ENCODE peak calls at places on chromosomes 7 and 10, in four cellular contexts. D is Peyer's patch; F is smooth muscle cell of the brain vasculature; K is CD8-positive, alpha-beta memory T cell. T is an unnamed sample.
A peak's percentile ranks its signal among the peaks of the same experiment; 100 is the strongest.

GRCh38 chr7:134477954-134478353 is 19.1 kb upstream of the AKR1B1 start:
- DNase-seq in D (no peak), F (no peak), K (no peak), T (no peak)

GRCh38 chr10:118818621-118819221 is 64.0 kb upstream of the CACUL1 start:
- DNase-seq in D (peak; percentile 23), F (no peak), K (no peak), T (peak; percentile 64)

GRCh38 chr10:21517134-21517982 is 8.1 kb downstream of the SKIDA1 start:
- DNase-seq in D (peak; percentile 56), F (no peak), K (no peak), T (peak; percentile 74)

GRCh38 chr10:6218692-6219493 is 16.2 kb downstream of the PFKFB3 start:
- DNase-seq in D (no peak), F (peak; percentile 70), K (no peak), T (no peak)

GRCh38 chr10:100333821-100334469 is 3.9 kb upstream of the PKD2L1 start:
- DNase-seq in D (no peak), F (no peak), K (no peak), T (no peak)

GRCh38 chr7:34842782-34843181 is 184.8 kb downstream of the NPSR1 start:
- DNase-seq in D (no peak), F (no peak), K (no peak), T (no peak)

GRCh38 chr10:113319450-113319849 is 233.4 kb upstream of the HABP2 start:
- DNase-seq in D (no peak), F (no peak), K (no peak), T (no peak)

GRCh38 chr10:15842493-15843169 is 17.7 kb downstream of the MINDY3 start:
- DNase-seq in D (no peak), F (no peak), K (no peak), T (no peak)

GRCh38 chr10:128025437-128025836 is 100.8 kb downstream of the MKI67 start:
- DNase-seq in D (no peak), F (no peak), K (no peak), T (no peak)

GRCh38 chr10:30583778-30584415 is 45.7 kb downstream of the LYZL2 start:
- DNase-seq in D (peak; percentile 60), F (peak; percentile 49), K (no peak), T (no peak)

GRCh38 chr10:72085166-72085565 is 3.2 kb downstream of the SPOCK2 start:
- DNase-seq in D (no peak), F (no peak), K (no peak), T (no peak)

GRCh38 chr10:89944138-89944537 is 242.7 kb downstream of the KIF20B start:
- DNase-seq in D (no peak), F (no peak), K (no peak), T (no peak)

GRCh38 chr7:14714161-14714728 is 188.3 kb downstream of the DGKB start:
- DNase-seq in D (no peak), F (no peak), K (no peak), T (no peak)

GRCh38 chr10:35909291-35909690 is 267.2 kb upstream of the FZD8 start:
- DNase-seq in D (no peak), F (no peak), K (no peak), T (no peak)

GRCh38 chr7:132140341-132140740 is 435.9 kb downstream of the PLXNA4 start:
- DNase-seq in D (no peak), F (no peak), K (no peak), T (no peak)

GRCh38 chr10:61179734-61180133 is 235.7 kb upstream of the RHOBTB1 start:
- DNase-seq in D (no peak), F (no peak), K (no peak), T (peak; percentile 92)

GRCh38 chr10:6543431-6544005 is 36.6 kb downstream of the PRKCQ start:
- DNase-seq in D (no peak), F (no peak), K (peak; percentile 41), T (no peak)

GRCh38 chr10:132138596-132138995 is 48.2 kb upstream of the DPYSL4 start:
- DNase-seq in D (peak; percentile 30), F (no peak), K (no peak), T (no peak)

GRCh38 chr10:110410329-110411046 is 87.2 kb upstream of the DUSP5 start:
- DNase-seq in D (peak; percentile 84), F (peak; percentile 33), K (no peak), T (no peak)

GRCh38 chr7:91185771-91186170 is 78.5 kb upstream of the FZD1 start:
- DNase-seq in D (no peak), F (no peak), K (no peak), T (no peak)

GRCh38 chr7:42522227-42522991 is 285.4 kb upstream of the GLI3 start:
- DNase-seq in D (no peak), F (no peak), K (no peak), T (no peak)

GRCh38 chr7:117051808-117052207 is 98.5 kb downstream of the ST7 start:
- DNase-seq in D (no peak), F (no peak), K (no peak), T (no peak)

GRCh38 chr10:80927419-80928078 is 389.8 kb downstream of the SH2D4B start:
- DNase-seq in D (no peak), F (no peak), K (no peak), T (no peak)

GRCh38 chr7:121002755-121003114 is 14.2 kb downstream of the CPED1 start:
- DNase-seq in D (no peak), F (no peak), K (no peak), T (no peak)

GRCh38 chr7:141874787-141875186 is 33.5 kb upstream of the PRSS37 start:
- DNase-seq in D (no peak), F (no peak), K (no peak), T (no peak)

GRCh38 chr10:17453377-17454091 is 861 bp downstream of the ST8SIA6 start:
- DNase-seq in D (peak; percentile 73), F (no peak), K (peak; percentile 30), T (no peak)

GRCh38 chr7:915291-916218 is 38.9 kb downstream of the ADAP1 start:
- DNase-seq in D (no peak), F (no peak), K (no peak), T (no peak)

GRCh38 chr10:123847686-123848432 is 43.7 kb downstream of the CPXM2 start:
- DNase-seq in D (no peak), F (no peak), K (no peak), T (no peak)

GRCh38 chr7:128831178-128831993 is 1.2 kb downstream of the FLNC start:
- DNase-seq in D (no peak), F (no peak), K (no peak), T (peak; percentile 26)

GRCh38 chr10:103839867-103840746 is 15.3 kb downstream of the SH3PXD2A start:
- DNase-seq in D (no peak), F (no peak), K (no peak), T (no peak)

GRCh38 chr10:127849224-127849623 is 43.5 kb downstream of the CLRN3 start:
- DNase-seq in D (peak; percentile 32), F (no peak), K (no peak), T (no peak)

GRCh38 chr10:63105811-63106755 is 27.0 kb upstream of the NRBF2 start:
- DNase-seq in D (no peak), F (peak; percentile 35), K (no peak), T (no peak)

GRCh38 chr10:28661035-28661434 is 16.3 kb upstream of the BAMBI start:
- DNase-seq in D (no peak), F (no peak), K (no peak), T (no peak)

GRCh38 chr7:37065779-37066271 is 341.5 kb upstream of the AOAH start:
- DNase-seq in D (no peak), F (no peak), K (no peak), T (no peak)

GRCh38 chr10:86295791-86296190 is 70.8 kb downstream of the GRID1 start:
- DNase-seq in D (no peak), F (no peak), K (no peak), T (no peak)

GRCh38 chr7:37698271-37698670 is 14.7 kb downstream of the GPR141 start:
- DNase-seq in D (no peak), F (no peak), K (no peak), T (no peak)

GRCh38 chr10:58641095-58641531 is 128.4 kb downstream of the BICC1 start:
- DNase-seq in D (no peak), F (peak; percentile 87), K (no peak), T (peak; percentile 58)